ENCODE peak calls at places on chromosomes 4 and X, in four cellular contexts. Y is K562, B is AG04450, U is GM12878. V is an unnamed sample.

GRCh38 chr4:125368161-125368560 is 53.4 kb downstream of the FAT4 start:
- DNase-seq in B (peak), Y (no peak), U (no peak), V (no peak)

GRCh38 chrX:53280703-53281320 is 572 bp downstream of the IQSEC2 start:
- DNase-seq in Y (no peak), U (no peak), B (no peak), V (no peak)

GRCh38 chrX:131704136-131704695 is 160.3 kb downstream of the OR13H1 start:
- DNase-seq in Y (no peak), B (no peak), U (peak), V (no peak)

GRCh38 chrX:94831364-94831763 is 1157.4 kb downstream of the FAM133A start:
- DNase-seq in Y (no peak), U (no peak), B (no peak), V (no peak)

GRCh38 chrX:87582453-87582852 is 64.9 kb downstream of the KLHL4 start:
- DNase-seq in B (no peak), Y (no peak), U (no peak), V (no peak)

GRCh38 chr4:184768296-184768695 is 34.4 kb upstream of the CENPU start:
- DNase-seq in Y (no peak), B (no peak), U (no peak), V (no peak)

GRCh38 chr4:117549624-117550023 is 464.2 kb upstream of the TRAM1L1 start:
- DNase-seq in Y (no peak), U (no peak), B (no peak), V (no peak)

GRCh38 chr4:48247142-48247877 is 22.3 kb downstream of the TEC start:
- DNase-seq in U (peak), B (no peak), Y (no peak), V (peak)

GRCh38 chrX:42505057-42505456 is 272.9 kb downstream of the PPP1R2C start:
- DNase-seq in U (no peak), Y (no peak), B (no peak), V (no peak)

GRCh38 chr4:10015140-10015753 is 6.0 kb downstream of the SLC2A9 start:
- DNase-seq in B (no peak), Y (no peak), U (no peak), V (no peak)

GRCh38 chr4:112112590-112113170 is 32.6 kb upstream of the FAM241A start:
- DNase-seq in U (no peak), Y (no peak), B (no peak), V (no peak)

GRCh38 chrX:101619336-101619735 is 1.5 kb upstream of the ARMCX6 start:
- DNase-seq in U (no peak), B (no peak), Y (peak), V (no peak)

GRCh38 chr4:143424276-143424675 is 87.6 kb downstream of the GAB1 start:
- DNase-seq in Y (no peak), B (peak), U (no peak), V (no peak)

GRCh38 chrX:353566-354535 is 32.9 kb downstream of the PPP2R3B start:
- DNase-seq in B (no peak), U (no peak), Y (no peak), V (no peak)

GRCh38 chr4:82984459-82984858 is 26.2 kb downstream of the LIN54 start:
- DNase-seq in Y (peak), U (no peak), B (no peak), V (no peak)

GRCh38 chrX:133412246-133412645 is 3.0 kb downstream of the GPC4 start:
- DNase-seq in Y (no peak), U (no peak), B (no peak), V (no peak)

GRCh38 chr4:182085051-182085480 is 158.1 kb upstream of the TENM3 start:
- DNase-seq in U (no peak), Y (no peak), B (no peak), V (no peak)

GRCh38 chr4:160947653-160948052 is 1216.1 kb downstream of the FSTL5 start:
- DNase-seq in U (no peak), B (no peak), Y (no peak), V (no peak)

GRCh38 chr4:8682296-8682695 is 89.7 kb downstream of the CPZ start:
- DNase-seq in U (no peak), B (no peak), Y (no peak), V (no peak)

GRCh38 chrX:149002320-149002719 is 501.9 kb downstream of the AFF2 start:
- DNase-seq in Y (no peak), B (no peak), U (no peak), V (no peak)

GRCh38 chrX:55326985-55327384 is 62.3 kb upstream of the PAGE3 start:
- DNase-seq in U (no peak), B (no peak), Y (peak), V (no peak)

GRCh38 chrX:74535633-74536141 is 78.7 kb downstream of the RLIM start:
- DNase-seq in B (no peak), U (no peak), Y (peak), V (no peak)

DNA sequence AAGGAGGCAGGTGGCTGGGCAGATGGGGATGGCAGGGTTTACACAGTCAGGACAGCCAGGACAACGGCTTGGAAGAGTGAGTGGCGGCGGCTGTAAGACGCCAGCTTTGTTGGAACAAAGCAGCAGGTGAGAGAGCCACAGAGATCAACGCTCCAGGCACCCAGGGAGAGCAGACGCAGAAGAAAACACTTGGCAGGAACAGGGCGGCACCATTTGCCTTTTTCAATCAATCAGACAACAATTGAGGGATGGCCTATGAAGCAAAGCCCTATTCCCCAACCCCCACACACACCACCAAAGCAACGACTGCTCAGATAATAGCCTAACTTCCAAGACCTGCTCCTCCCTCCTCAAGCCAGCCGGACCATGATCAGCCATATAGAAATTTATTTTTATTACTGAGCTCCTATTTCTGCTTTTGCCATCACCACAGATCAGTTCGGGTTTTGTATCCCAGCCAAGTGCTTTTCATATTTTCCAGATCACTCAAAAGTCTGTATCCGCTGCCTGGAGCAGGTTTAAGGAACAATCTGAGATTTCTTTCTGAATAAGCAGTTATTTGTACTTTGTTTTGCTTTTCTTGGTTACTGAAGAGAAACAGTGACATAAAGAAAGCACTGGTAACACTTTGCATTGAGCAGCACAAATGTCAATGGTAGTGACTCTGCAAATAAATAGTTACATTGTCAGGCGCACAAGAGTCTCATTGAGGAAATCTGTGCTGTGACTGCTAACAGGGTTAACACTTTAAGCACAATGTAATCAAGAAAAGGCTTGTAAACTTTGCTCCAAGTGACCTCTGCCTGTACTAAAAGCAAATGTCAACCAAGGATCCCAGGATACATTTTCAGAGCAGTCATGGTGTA is 81.8 kb upstream of the RBPJ start:
- DNase-seq in B (no peak), Y (no peak), U (no peak), V (no peak)
- H3K4me3 ChIP-seq in B (no peak), Y (no peak), U (no peak), V (no peak)

DNA sequence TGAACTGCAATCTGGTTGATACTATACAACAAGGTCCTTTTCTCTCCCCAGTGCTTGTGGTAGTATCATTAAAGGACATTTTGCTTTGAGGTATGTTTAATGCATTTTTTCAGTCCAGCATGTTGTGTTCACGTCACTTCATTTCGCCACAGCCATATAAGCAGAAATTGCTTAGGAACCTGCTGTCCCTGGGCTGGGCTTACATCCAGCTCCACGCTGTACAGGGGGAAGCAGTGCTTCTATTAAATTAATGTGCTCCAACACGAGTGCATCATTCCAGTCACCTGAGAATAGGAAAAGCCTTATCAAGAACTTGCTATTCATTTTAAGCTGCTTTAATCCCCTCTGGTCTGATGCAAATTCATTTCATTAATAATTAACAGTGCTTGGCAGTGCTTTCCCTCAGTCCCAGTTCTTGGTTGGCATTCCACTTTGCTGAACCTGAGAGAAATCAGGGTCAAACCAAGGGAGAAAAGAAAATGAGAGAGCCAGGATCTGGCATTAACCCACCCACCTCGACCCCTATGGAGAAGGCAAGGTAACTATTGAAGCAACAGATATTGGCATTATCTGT is 47.4 kb upstream of the PTCHD1 start:
- DNase-seq in B (no peak), U (no peak), Y (no peak), V (no peak)
- TF ChIP-seq CTCF in B (no peak), U (no peak), Y (no peak), V (no peak)

GRCh38 chrX:152899111-152899873 is 1.4 kb downstream of the ZNF185 start:
- DNase-seq in U (no peak), B (no peak), Y (no peak), V (no peak)

GRCh38 chrX:152896450-152896849 is 1.4 kb upstream of the ZNF185 start:
- DNase-seq in Y (no peak), B (no peak), U (no peak), V (no peak)

GRCh38 chrX:152898442-152898841 is 575 bp downstream of the ZNF185 start:
- DNase-seq in U (no peak), B (no peak), Y (no peak), V (no peak)

GRCh38 chrX:152895724-152896420 is 2.0 kb upstream of the ZNF185 start:
- DNase-seq in U (no peak), Y (no peak), B (no peak), V (no peak)

GRCh38 chrX:152897216-152898144 is at the start of gene ZNF185:
- DNase-seq in U (no peak), Y (no peak), B (no peak), V (no peak)
- H3K4me3 ChIP-seq in U (no peak), Y (no peak), B (peak), V (no peak)

GRCh38 chr4:128606173-128606572 is 203.3 kb upstream of the JADE1 start:
- DNase-seq in B (no peak), U (no peak), Y (no peak), V (no peak)

GRCh38 chr4:128604204-128604603 is 205.3 kb upstream of the JADE1 start:
- DNase-seq in B (no peak), U (no peak), Y (no peak), V (no peak)

GRCh38 chr4:128601992-128602695 is 207.4 kb upstream of the JADE1 start:
- DNase-seq in U (no peak), B (no peak), Y (peak), V (no peak)

GRCh38 chr4:128608006-128608405 is 201.5 kb upstream of the JADE1 start:
- DNase-seq in Y (no peak), B (no peak), U (no peak), V (no peak)

GRCh38 chr4:128604840-128605239 is 204.7 kb upstream of the JADE1 start:
- DNase-seq in U (no peak), B (no peak), Y (no peak), V (no peak)
- TF ChIP-seq CTCF in U (no peak), B (no peak), Y (no peak), V (no peak)

GRCh38 chrX:10198254-10198653 is 41.5 kb downstream of the CLCN4 start:
- DNase-seq in Y (no peak), U (no peak), B (peak), V (no peak)

GRCh38 chrX:10208953-10209352 is 52.2 kb downstream of the CLCN4 start:
- DNase-seq in B (no peak), Y (no peak), U (no peak), V (no peak)

GRCh38 chrX:10199212-10199611 is 42.4 kb downstream of the CLCN4 start:
- DNase-seq in U (no peak), Y (no peak), B (no peak), V (peak)

GRCh38 chrX:10208281-10208856 is 51.6 kb downstream of the CLCN4 start:
- DNase-seq in B (no peak), Y (no peak), U (no peak), V (no peak)

DNA sequence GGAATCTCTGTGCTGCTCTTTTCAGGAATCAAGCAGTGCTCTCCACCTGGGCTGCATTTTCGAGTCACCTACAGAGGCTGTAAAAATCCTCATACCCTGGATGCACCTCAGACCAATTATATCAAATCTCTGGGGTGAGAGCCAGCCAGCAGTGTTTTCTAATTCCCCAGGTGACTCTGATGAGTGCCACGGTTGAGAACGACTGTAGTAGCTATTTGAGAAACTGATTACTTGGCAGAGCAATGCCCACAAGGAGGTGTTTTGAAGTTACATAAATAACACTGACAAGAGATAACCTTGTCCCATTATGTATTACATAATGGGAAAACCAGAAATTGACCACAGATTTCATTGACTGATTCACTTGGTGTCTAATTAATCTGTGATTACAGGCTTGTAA is 46.8 kb downstream of the CLCN4 start:
- DNase-seq in U (no peak), Y (no peak), B (no peak), V (no peak)
- H3K4me3 ChIP-seq in U (no peak), Y (no peak), B (no peak), V (no peak)

DNA sequence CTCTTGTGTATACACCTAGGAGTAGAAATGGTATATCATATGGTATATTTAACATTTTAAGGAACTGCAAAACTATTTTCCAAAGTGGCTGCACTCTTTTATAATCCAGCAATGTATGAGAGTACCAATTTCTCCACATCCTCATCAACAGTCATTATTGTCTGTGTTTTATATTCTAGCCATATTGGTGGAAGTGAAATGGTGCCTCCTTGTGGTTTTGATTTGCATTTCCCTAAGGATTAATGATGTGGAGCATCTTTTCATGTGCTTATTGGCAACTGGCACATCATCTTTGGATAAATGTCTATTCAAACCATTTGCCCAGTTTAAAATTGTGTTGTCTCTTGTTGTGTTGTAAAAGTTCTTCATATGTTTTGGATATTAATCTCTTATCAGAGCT is 9.6 kb downstream of the BMP15 start:
- DNase-seq in B (no peak), U (no peak), Y (no peak), V (no peak)
- TF ChIP-seq CTCF in B (peak), U (no peak), Y (peak), V (no peak)

DNA sequence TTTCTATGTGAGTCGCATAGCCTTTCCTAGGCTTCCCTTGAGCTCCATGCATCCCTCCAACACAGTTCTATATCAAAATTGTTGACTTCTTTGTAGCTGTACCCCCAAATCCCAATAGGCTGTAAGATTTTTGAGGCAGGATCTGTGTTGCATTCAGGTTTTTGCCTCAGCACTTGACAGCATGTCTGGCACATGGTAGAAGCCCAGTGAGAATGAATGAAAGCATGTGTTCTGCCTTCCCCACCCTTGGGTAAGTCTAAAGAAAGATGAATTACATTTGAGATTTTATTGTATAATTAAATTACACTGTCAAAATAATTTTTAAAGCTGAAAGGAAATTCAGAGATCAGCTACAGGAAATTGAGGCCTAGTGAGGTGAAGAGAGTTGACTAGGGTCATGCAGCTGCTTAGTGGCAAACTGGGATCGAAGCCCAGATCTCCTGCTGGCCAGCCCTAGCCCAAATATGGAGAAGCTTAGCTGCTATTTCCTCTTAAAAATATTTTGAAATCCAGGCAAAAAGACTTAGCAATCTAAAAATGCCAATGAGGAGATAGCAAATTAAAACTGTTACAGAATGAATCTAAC is 122.5 kb downstream of the SPATA18 start:
- DNase-seq in B (no peak), Y (no peak), U (no peak), V (no peak)
- H3K4me3 ChIP-seq in B (no peak), Y (no peak), U (no peak), V (no peak)

GRCh38 chrX:21745756-21746155 is 12.2 kb downstream of the SMPX start:
- DNase-seq in B (no peak), U (no peak), Y (peak), V (no peak)
- TF ChIP-seq CTCF in B (peak), U (peak), Y (peak), V (peak)

V was measured in GM12864.